ENCODE peak calls at places on chromosomes 6 and 20, in ten cellular contexts. Q is cardiac muscle cell; H is heart left ventricle; A is mesendoderm; S is PC-3; F is CD4-positive, CD25-positive, alpha-beta regulatory T cell; N is kidney; B is NT2/D1; L is thyroid gland; W is transverse colon. T is an unnamed sample.

GRCh38 chr6:31967926-31968320 is 4.0 kb downstream of the DXO start:
- DNase-seq in N (no peak), F (no peak), L (no peak), Q (no peak), A (no peak), W (no peak), H (no peak), B (no peak), S (no peak), T (no peak)

GRCh38 chr20:63625771-63626423 is 1.0 kb downstream of the GMEB2 start:
- DNase-seq in W (peak; percentile 27), N (peak; percentile 83), H (no peak), S (peak; percentile 12), L (peak; percentile 61), F (no peak), Q (peak; percentile 11), B (no peak), A (peak; percentile 54), T (no peak)

GRCh38 chr6:43524483-43524961 is 7.6 kb downstream of the POLR1C start:
- DNase-seq in N (no peak), H (no peak), S (no peak), B (no peak), W (no peak), F (no peak), Q (no peak), A (no peak), L (no peak), T (no peak)

GRCh38 chr20:63495167-63495720 is 3.6 kb downstream of the EEF1A2 start:
- DNase-seq in H (no peak), N (peak; percentile 51), Q (no peak), S (no peak), W (no peak), F (no peak), B (no peak), A (no peak), L (no peak), T (no peak)

GRCh38 chr20:50450493-50450826 is 59.7 kb upstream of the PTPN1 start:
- DNase-seq in F (no peak), A (no peak), S (no peak), W (no peak), L (no peak), B (no peak), H (no peak), Q (no peak), N (no peak), T (no peak)

GRCh38 chr6:85483041-85483700 is 33.3 kb downstream of the NT5E start:
- DNase-seq in Q (peak; percentile 76), H (peak; percentile 73), A (peak; percentile 70), N (peak; percentile 89), B (peak; percentile 8), F (peak; percentile 62), S (peak; percentile 85), W (peak; percentile 85), L (peak; percentile 79), T (peak; percentile 65)

GRCh38 chr6:15065603-15066002 is 180.3 kb upstream of the JARID2 start:
- DNase-seq in Q (no peak), H (no peak), W (no peak), A (no peak), S (no peak), N (no peak), F (no peak), B (no peak), L (no peak), T (no peak)

GRCh38 chr6:135505222-135505621 is 7.7 kb upstream of the AHI1 start:
- DNase-seq in Q (no peak), B (no peak), S (no peak), N (no peak), H (no peak), A (no peak), F (no peak), W (no peak), L (no peak), T (no peak)

GRCh38 chr6:143301204-143301603 is 149.3 kb downstream of the ADAT2 start:
- DNase-seq in S (no peak), H (no peak), F (no peak), Q (no peak), B (no peak), W (no peak), N (no peak), A (peak; percentile 28), L (no peak), T (no peak)

GRCh38 chr6:163414117-163414366 is 476 bp upstream of the QKI start:
- DNase-seq in L (no peak), Q (no peak), W (no peak), S (no peak), H (no peak), N (no peak), A (no peak), B (no peak), F (no peak), T (no peak)

GRCh38 chr6:89139509-89140346 is 6.1 kb upstream of the PM20D2 start:
- DNase-seq in Q (no peak), W (no peak), F (no peak), N (no peak), L (no peak), H (no peak), A (no peak), S (peak; percentile 59), B (no peak), T (no peak)

GRCh38 chr6:133202610-133203343 is 38.4 kb upstream of the EYA4 start:
- DNase-seq in F (no peak), W (no peak), B (no peak), S (no peak), H (no peak), L (no peak), A (no peak), N (no peak), Q (no peak), T (no peak)

DNA sequence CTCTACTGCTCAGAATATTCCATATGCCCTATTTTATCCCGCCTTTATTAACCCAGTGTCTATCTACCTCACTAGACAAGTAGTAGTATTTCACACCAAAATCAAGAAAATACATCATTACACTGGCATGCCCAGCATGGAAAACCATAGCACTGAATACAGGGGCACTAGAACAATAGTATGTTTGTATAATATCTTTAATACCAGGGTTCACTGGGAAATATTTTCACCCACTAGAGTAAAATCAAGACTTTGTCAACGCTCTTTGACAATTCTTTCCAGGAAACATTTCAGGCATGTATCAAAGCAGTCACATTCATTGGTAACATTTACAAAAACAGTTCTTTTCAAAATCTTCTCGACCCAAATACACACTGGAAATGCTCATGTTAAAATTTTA is 119.3 kb upstream of the BEND6 start:
- DNase-seq in Q (no peak), B (no peak), F (no peak), N (no peak), S (no peak), L (no peak), A (no peak), H (no peak), W (no peak), T (no peak)
- H3K4me1 ChIP-seq in Q (peaks cover 34% of the 10 kb centered on the region), B (no peaks in the 10 kb centered on the region), F (no peaks in the 10 kb centered on the region), N (no peaks in the 10 kb centered on the region), S (peaks cover 18% of the 10 kb centered on the region), L (peaks cover 14% of the 10 kb centered on the region), A (no peaks in the 10 kb centered on the region), H (peaks cover 8% of the 10 kb centered on the region), W (no peaks in the 10 kb centered on the region), T (no peaks in the 10 kb centered on the region)

GRCh38 chr6:152360016-152360415 is 277.1 kb downstream of the SYNE1 start:
- DNase-seq in B (no peak), H (no peak), A (no peak), N (no peak), Q (no peak), F (no peak), L (no peak), W (no peak), S (no peak), T (no peak)

GRCh38 chr6:152353440-152353839 is 283.7 kb downstream of the SYNE1 start:
- DNase-seq in L (no peak), N (no peak), B (no peak), H (no peak), F (no peak), W (no peak), Q (no peak), A (no peak), S (no peak), T (no peak)

GRCh38 chr6:152356659-152357058 is 280.5 kb downstream of the SYNE1 start:
- DNase-seq in W (no peak), A (peak; percentile 75), S (peak; percentile 62), H (no peak), L (no peak), N (no peak), F (peak; percentile 23), B (peak; percentile 15), Q (no peak), T (no peak)

GRCh38 chr6:152355166-152355565 is 282.0 kb downstream of the SYNE1 start:
- DNase-seq in A (no peak), N (no peak), Q (no peak), L (no peak), B (no peak), H (no peak), F (no peak), S (no peak), W (no peak), T (no peak)

DNA sequence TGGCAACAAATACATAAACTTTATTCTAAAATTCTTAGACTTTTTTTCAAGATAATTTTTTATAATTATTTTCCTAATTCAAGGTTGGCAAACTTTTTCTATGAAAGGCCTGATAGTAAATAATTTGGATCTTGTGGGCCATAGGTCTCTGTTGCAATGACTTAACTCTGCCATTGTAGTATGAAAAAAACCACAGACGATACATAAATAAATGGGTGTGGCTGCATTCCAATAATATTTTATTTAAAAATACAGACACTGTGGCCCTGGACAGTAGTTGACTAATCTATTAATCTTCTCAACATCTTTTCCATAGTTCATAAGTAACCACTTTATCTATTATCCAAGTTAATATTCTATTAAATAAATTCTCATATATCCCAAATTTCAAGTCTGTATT is 281.1 kb downstream of the SYNE1 start:
- DNase-seq in B (no peak), S (peak; percentile 63), W (no peak), A (no peak), N (no peak), F (no peak), L (no peak), H (no peak), Q (no peak), T (no peak)
- H3K4me3 ChIP-seq in B (no peak overlapping the region), S (no peak overlapping the region), W (no peak overlapping the region), A (no peak overlapping the region), N (no peak overlapping the region), F (no peak overlapping the region), L (no peak overlapping the region), H (no peak overlapping the region), Q (no peak overlapping the region), T (no peak overlapping the region)

DNA sequence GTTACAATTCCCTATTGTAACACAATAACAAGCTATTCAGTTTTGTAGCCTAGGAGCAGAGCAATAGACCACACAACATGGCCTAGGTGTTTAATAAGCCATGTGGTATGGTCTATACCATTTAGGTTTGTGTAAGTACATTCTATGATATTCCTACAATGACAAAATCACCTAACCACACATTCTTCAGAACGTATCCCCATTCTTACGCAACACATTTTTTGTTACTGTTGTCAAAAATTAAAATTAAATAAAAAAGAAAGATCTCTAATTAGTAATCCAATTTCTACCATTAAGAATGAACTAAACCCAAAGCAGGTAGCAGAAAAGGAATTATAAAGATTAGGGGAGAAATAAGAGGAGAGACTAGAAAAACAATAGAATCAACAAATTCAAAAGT is 44.0 kb downstream of the RANBP9 start:
- DNase-seq in A (no peak), H (no peak), B (no peak), W (no peak), N (no peak), Q (no peak), S (no peak), F (no peak), L (no peak), T (no peak)
- H3K4me1 ChIP-seq in A (no peaks in the 10 kb centered on the region), H (peaks cover 4% of the 10 kb centered on the region), B (no peaks in the 10 kb centered on the region), W (peaks cover 17% of the 10 kb centered on the region), N (no peaks in the 10 kb centered on the region), Q (no peaks in the 10 kb centered on the region), S (peaks cover 16% of the 10 kb centered on the region), F (peaks cover 56% of the 10 kb centered on the region), L (peaks cover 26% of the 10 kb centered on the region), T (peaks cover 57% of the 10 kb centered on the region)

GRCh38 chr6:10587694-10588392 is 66.7 kb downstream of the GCNT2 start:
- DNase-seq in H (peak; percentile 38), B (no peak), L (peak; percentile 20), S (no peak), N (no peak), Q (peak; percentile 75), F (no peak), A (no peak), W (no peak), T (no peak)
- H3K4me3 ChIP-seq in H (peak overlapping the region; percentile 57), B (peak overlapping the region; percentile 41), L (no peak overlapping the region), S (no peak overlapping the region), N (no peak overlapping the region), Q (peak overlapping the region; percentile 43), F (no peak overlapping the region), A (peak overlapping the region; percentile 9), W (no peak overlapping the region), T (no peak overlapping the region)

T was measured in CD8-positive, alpha-beta memory T cell.